ENCODE peak calls at places on chromosome 12, in eight cellular contexts. X is psoas muscle, E is foreskin fibroblast, I is endothelial cell of umbilical vein, A is adrenal gland, J is thoracic aorta, D is prostate gland, S is pancreas. F is an unnamed sample.

GRCh38 chr12:19440019-19440858 is 947 bp downstream of the AEBP2 start:
- DNase-seq in X (peak), E (peak), I (peak), A (peak), J (no peak), D (peak), S (peak), F (no peak)

GRCh38 chr12:87413784-87414183 is 615.4 kb downstream of the C12orf50 start:
- DNase-seq in X (no peak), E (no peak), I (peak), A (no peak), J (no peak), D (no peak), S (no peak), F (no peak)

GRCh38 chr12:94707892-94708291 is 57.5 kb upstream of the TMCC3 start:
- DNase-seq in X (peak), E (peak), I (peak), A (no peak), J (no peak), D (no peak), S (no peak), F (no peak)

GRCh38 chr12:119068129-119068856 is 87.0 kb downstream of the SRRM4 start:
- DNase-seq in X (no peak), E (no peak), I (no peak), A (no peak), J (no peak), D (no peak), S (no peak), F (no peak)

GRCh38 chr12:72084061-72084460 is 145.4 kb downstream of the TPH2 start:
- DNase-seq in X (no peak), E (no peak), I (no peak), A (no peak), J (no peak), D (no peak), S (no peak), F (no peak)

GRCh38 chr12:119176267-119177055 is 2.3 kb upstream of the HSPB8 start:
- DNase-seq in X (peak), E (peak), I (peak), A (peak), J (peak), D (peak), S (peak), F (peak)

GRCh38 chr12:55682087-55682796 is 25.5 kb downstream of the ITGA7 start:
- DNase-seq in X (no peak), E (no peak), I (no peak), A (no peak), J (no peak), D (no peak), S (no peak), F (no peak)

GRCh38 chr12:10690906-10691305 is 17.1 kb upstream of the STYK1 start:
- DNase-seq in X (no peak), E (no peak), I (no peak), A (no peak), J (no peak), D (no peak), S (no peak), F (no peak)

GRCh38 chr12:68667286-68667685 is 19.5 kb upstream of the NUP107 start:
- DNase-seq in X (no peak), E (no peak), I (no peak), A (no peak), J (no peak), D (no peak), S (no peak), F (no peak)

GRCh38 chr12:68667896-68668295 is 18.9 kb upstream of the NUP107 start:
- DNase-seq in X (no peak), E (no peak), I (peak), A (no peak), J (no peak), D (no peak), S (no peak), F (no peak)

GRCh38 chr12:68665016-68665569 is 21.7 kb upstream of the NUP107 start:
- DNase-seq in X (no peak), E (no peak), I (no peak), A (no peak), J (no peak), D (no peak), S (no peak), F (no peak)
- TF ChIP-seq CTCF in X (peak), E (no peak), I (no peak), A (no peak), J (no peak), D (peak), S (no peak), F (no peak)

DNA sequence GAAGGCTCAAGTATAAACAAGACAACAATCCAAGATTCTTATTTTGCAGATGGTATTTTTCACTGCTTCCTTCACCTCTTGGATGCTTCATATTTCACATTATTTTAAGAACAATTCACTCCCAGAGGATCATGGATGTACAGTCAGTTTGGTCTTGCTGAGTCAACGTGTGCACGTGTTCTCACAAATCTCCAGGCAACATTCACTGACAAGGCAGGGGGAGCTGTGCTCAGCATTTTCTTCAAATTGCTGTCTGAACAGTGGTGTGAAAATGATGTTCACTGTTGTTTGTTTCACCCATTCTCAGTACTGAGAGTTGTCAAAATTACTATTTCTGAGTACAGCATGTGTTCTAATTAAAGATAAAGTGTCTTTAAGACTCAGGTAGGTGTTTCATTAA is 118.3 kb upstream of the SLC38A4 start:
- DNase-seq in X (no peak), E (peak), I (peak), A (no peak), J (no peak), D (no peak), S (no peak), F (no peak)
- TF ChIP-seq CTCF in X (peak), E (peak), I (no peak), A (peak), J (no peak), D (no peak), S (no peak), F (peak)

GRCh38 chr12:120432772-120433525 is 5.0 kb upstream of the COX6A1 start:
- DNase-seq in X (no peak), E (no peak), I (no peak), A (no peak), J (no peak), D (no peak), S (no peak), F (no peak)

GRCh38 chr12:120438495-120439198 is 734 bp downstream of the COX6A1 start:
- DNase-seq in X (no peak), E (no peak), I (peak), A (no peak), J (no peak), D (no peak), S (no peak), F (no peak)

GRCh38 chr12:120439646-120440247 is 1.8 kb downstream of the COX6A1 start:
- DNase-seq in X (peak), E (peak), I (peak), A (peak), J (no peak), D (peak), S (peak), F (no peak)

GRCh38 chr12:120437735-120438494 is at the start of gene COX6A1:
- DNase-seq in X (peak), E (peak), I (peak), A (peak), J (peak), D (peak), S (peak), F (peak)
- TF ChIP-seq CTCF in X (no peak), E (no peak), I (no peak), A (no peak), J (no peak), D (peak), S (no peak), F (no peak)

GRCh38 chr12:116880817-116881324 is 370 bp downstream of the HRK start:
- DNase-seq in X (no peak), E (peak), I (peak), A (peak), J (no peak), D (no peak), S (peak), F (no peak)

GRCh38 chr12:116880213-116880816 is 926 bp downstream of the HRK start:
- DNase-seq in X (no peak), E (no peak), I (peak), A (no peak), J (no peak), D (no peak), S (no peak), F (no peak)

GRCh38 chr12:116881867-116882507 is 746 bp upstream of the HRK start:
- DNase-seq in X (no peak), E (no peak), I (no peak), A (no peak), J (no peak), D (no peak), S (no peak), F (no peak)

GRCh38 chr12:116881325-116881866 is at the start of gene HRK:
- DNase-seq in X (no peak), E (no peak), I (no peak), A (peak), J (no peak), D (no peak), S (peak), F (no peak)

GRCh38 chr12:116882742-116883141 is 1.5 kb upstream of the HRK start:
- DNase-seq in X (no peak), E (no peak), I (peak), A (no peak), J (no peak), D (no peak), S (no peak), F (no peak)
- TF ChIP-seq CTCF in X (no peak), E (peak), I (no peak), A (no peak), J (no peak), D (no peak), S (no peak), F (peak)

GRCh38 chr12:66301944-66302826 is at the start of gene HELB:
- DNase-seq in X (peak), E (peak), I (peak), A (peak), J (peak), D (peak), S (peak), F (peak)
- TF ChIP-seq CTCF in X (no peak), E (no peak), I (no peak), A (peak), J (no peak), D (peak), S (no peak), F (no peak)

DNA sequence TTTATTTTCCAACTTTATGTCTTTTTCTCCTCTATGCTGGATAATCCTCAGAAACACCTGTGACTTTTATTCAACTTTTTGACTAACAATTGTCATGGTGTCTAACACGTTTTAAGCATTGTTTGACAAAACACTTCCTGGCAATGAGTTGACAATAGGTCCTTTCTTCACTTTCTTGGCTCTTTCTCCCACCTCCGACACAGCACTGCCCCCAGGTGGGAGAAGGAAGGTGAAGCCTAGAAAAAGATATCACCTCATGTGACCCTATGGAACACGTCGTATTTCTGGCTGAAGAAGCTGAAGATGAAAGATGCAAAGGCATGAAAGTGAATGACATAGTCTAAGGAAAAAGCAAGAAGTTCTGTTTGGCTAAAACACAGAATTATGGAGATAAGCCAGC is 430.0 kb downstream of the ETNK1 start:
- DNase-seq in X (no peak), E (no peak), I (peak), A (no peak), J (no peak), D (no peak), S (no peak), F (no peak)
- TF ChIP-seq CTCF in X (no peak), E (peak), I (peak), A (no peak), J (no peak), D (no peak), S (no peak), F (peak)

GRCh38 chr12:25436206-25436912 is 116.7 kb downstream of the LMNTD1 start:
- DNase-seq in X (no peak), E (peak), I (peak), A (peak), J (no peak), D (peak), S (peak), F (peak)
- TF ChIP-seq CTCF in X (peak), E (peak), I (peak), A (peak), J (peak), D (peak), S (peak), F (peak)

GRCh38 chr12:6614513-6615177 is 7.5 kb upstream of the CHD4 start:
- DNase-seq in X (no peak), E (no peak), I (no peak), A (no peak), J (no peak), D (no peak), S (no peak), F (no peak)
- TF ChIP-seq CTCF in X (no peak), E (no peak), I (no peak), A (no peak), J (no peak), D (no peak), S (no peak), F (no peak)

DNA sequence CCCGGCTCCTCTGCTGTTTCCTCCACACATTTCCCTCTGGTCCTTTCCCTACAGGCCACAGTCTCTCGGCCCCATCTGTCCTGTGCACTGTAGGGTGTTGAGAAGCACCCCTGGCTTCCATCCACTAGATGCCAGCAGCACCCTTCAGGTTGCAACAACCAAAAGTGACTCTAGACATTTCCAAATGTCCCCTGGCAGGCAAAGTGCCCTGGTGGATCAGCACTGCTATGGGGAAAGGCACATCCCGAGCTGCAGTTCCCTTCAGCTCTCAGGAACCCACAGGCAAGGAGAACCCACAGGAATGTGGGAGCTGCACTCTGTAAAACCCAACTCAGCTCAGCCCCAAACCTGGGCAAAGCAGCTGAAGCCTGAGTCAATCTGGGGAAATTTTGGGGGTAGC is 77.0 kb downstream of the RBM19 start:
- DNase-seq in X (no peak), E (peak), I (no peak), A (no peak), J (no peak), D (peak), S (no peak), F (no peak)
- TF ChIP-seq CTCF in X (no peak), E (peak), I (no peak), A (no peak), J (no peak), D (peak), S (no peak), F (no peak)

DNA sequence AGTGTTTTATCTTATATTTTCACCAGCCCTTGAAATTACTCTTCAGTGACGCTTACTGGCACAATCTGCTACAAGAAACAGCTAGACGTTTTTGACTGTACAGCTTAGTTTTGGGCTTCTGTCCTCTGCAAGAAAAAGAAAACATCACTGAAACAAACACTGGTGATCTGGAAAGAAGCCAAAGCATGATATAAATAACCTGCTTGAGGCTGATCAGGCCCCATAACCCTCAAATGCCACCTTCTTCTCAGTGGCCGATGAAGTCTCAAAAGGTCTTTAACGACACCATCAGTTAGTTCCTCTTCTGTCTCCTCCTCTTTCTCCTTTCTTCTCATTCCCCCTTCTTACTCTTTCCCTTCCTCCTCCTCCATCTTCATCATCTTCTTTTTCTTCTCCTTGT is 942.3 kb upstream of the TMEM132C start:
- DNase-seq in X (no peak), E (no peak), I (no peak), A (no peak), J (no peak), D (no peak), S (no peak), F (no peak)
- TF ChIP-seq CTCF in X (no peak), E (no peak), I (no peak), A (no peak), J (no peak), D (no peak), S (no peak), F (no peak)